ENCODE peak calls at places on chromosomes 4 and X, in ten cellular contexts. O is mesenchymal stem cell; C is adrenal gland; A is heart right ventricle; F is colonic mucosa; Z is left ventricle myocardium inferior; I is CD4-positive, CD25-positive, alpha-beta regulatory T cell; W is DND-41; D is hepatocyte; E is CD8-positive, alpha-beta memory T cell. X is an unnamed sample.

GRCh38 chr4:86054676-86055075 is 305.2 kb downstream of the MAPK10 start:
- DNase-seq in O (no peak), C (no peak), A (no peak), F (no peak), Z (no peak), I (no peak), W (no peak), D (no peak), E (no peak), X (no peak)

GRCh38 chr4:169404959-169405358 is 134.2 kb upstream of the SH3RF1 start:
- DNase-seq in O (peak; percentile 10), C (no peak), A (no peak), F (no peak), Z (no peak), I (no peak), W (no peak), D (no peak), E (no peak), X (no peak)

GRCh38 chrX:119410854-119411253 is 11.7 kb downstream of the SLC25A43 start:
- DNase-seq in O (no peak), C (no peak), A (no peak), F (no peak), Z (no peak), I (no peak), W (no peak), D (no peak), E (no peak), X (no peak)

GRCh38 chr4:76276813-76277212 is 25.3 kb downstream of the FAM47E start:
- DNase-seq in O (no peak), C (no peak), A (no peak), F (no peak), Z (no peak), I (no peak), W (no peak), D (no peak), E (no peak), X (no peak)

GRCh38 chrX:9379697-9380551 is 84.9 kb upstream of the TBL1X start:
- DNase-seq in O (peak; percentile 38), C (no peak), A (no peak), F (peak; percentile 62), Z (no peak), I (peak; percentile 50), W (peak; percentile 12), D (peak; percentile 33), E (no peak), X (no peak)

GRCh38 chrX:140502491-140503229 is 2.2 kb downstream of the SOX3 start:
- DNase-seq in O (no peak), C (peak; percentile 1), A (no peak), F (no peak), Z (no peak), I (no peak), W (no peak), D (no peak), E (no peak), X (peak; percentile 53)

GRCh38 chr4:8125526-8126056 is 33.0 kb downstream of the ABLIM2 start:
- DNase-seq in O (no peak), C (no peak), A (no peak), F (no peak), Z (no peak), I (no peak), W (no peak), D (no peak), E (no peak), X (peak; percentile 29)

GRCh38 chrX:125132274-125132673 is 187.4 kb upstream of the TEX13C start:
- DNase-seq in O (no peak), C (no peak), A (no peak), F (no peak), Z (no peak), I (peak; percentile 36), W (no peak), D (peak; percentile 11), E (no peak), X (no peak)

GRCh38 chrX:65463550-65463949 is 71.0 kb downstream of the LAS1L start:
- DNase-seq in O (peak; percentile 6), C (no peak), A (no peak), F (no peak), Z (no peak), I (no peak), W (no peak), D (no peak), E (no peak), X (no peak)
- H3K4me3 ChIP-seq in O (no peak overlapping the region), C (no peak overlapping the region), A (no peak overlapping the region), F (no peak overlapping the region), Z (no peak overlapping the region), I (no peak overlapping the region), W (no peak overlapping the region), D (no peak overlapping the region), E (no peak overlapping the region), X (no peak overlapping the region)

GRCh38 chr4:80196259-80197131 is 808 bp upstream of the PRDM8 start:
- DNase-seq in O (peak; percentile 21), C (no peak), A (no peak), F (no peak), Z (no peak), I (no peak), W (no peak), D (no peak), E (no peak), X (no peak)

GRCh38 chr4:80197132-80197573 is at the start of gene PRDM8:
- DNase-seq in O (peak; percentile 39), C (no peak), A (no peak), F (no peak), Z (no peak), I (peak; percentile 18), W (no peak), D (no peak), E (no peak), X (peak; percentile 61)

GRCh38 chr4:80197601-80198444 is 520 bp downstream of the PRDM8 start:
- DNase-seq in O (peak; percentile 49), C (no peak), A (no peak), F (no peak), Z (no peak), I (no peak), W (no peak), D (no peak), E (no peak), X (no peak)

GRCh38 chr4:80192937-80193336 is 4.4 kb upstream of the PRDM8 start:
- DNase-seq in O (peak; percentile 68), C (no peak), A (no peak), F (no peak), Z (no peak), I (no peak), W (no peak), D (no peak), E (no peak), X (no peak)

DNA sequence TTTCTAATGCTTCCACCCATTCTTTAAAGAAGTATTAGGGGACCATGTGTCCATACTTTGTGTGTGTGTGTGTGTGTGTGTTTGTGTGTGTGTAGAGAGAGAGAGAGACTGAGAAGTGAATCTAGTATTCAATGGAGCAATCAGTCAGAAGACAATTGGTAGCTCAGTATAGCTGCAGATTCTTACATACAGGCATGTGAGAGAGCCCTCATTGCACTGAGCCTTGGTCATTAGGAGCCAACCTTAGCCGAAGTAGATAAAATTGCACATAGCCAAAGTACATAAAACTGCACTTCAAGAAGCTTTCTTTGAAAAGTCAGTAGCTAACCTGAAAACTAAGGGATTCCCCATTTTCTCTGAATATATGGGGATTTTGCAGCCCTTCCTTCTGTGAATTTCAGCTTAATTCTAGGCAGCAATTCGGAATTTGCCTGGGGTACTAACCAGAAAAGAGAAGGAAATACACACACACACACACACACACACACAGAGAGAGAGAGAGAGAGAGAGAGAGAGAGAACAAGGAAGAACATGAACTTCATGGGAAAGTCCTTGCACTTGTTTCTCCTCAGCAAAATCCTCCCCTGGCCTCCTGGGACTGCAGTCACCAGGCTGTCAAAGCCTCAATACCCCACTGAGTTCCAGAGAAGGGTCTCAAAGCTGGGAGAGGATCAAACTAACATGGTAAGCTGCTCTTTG is 1.7 kb upstream of the PRDM8 start:
- DNase-seq in O (no peak), C (no peak), A (no peak), F (no peak), Z (no peak), I (no peak), W (no peak), D (no peak), E (no peak), X (no peak)
- H3K27me3 ChIP-seq in O (no peaks in the 10 kb centered on the region), C (peaks cover 31% of the 10 kb centered on the region), A (peaks cover 79% of the 10 kb centered on the region), F (peaks cover 19% of the 10 kb centered on the region), Z (peaks cover 98% of the 10 kb centered on the region), I (no peaks in the 10 kb centered on the region), W (no peaks in the 10 kb centered on the region), D (peaks cover 99% of the 10 kb centered on the region), E (no peaks in the 10 kb centered on the region), X (peaks cover 5% of the 10 kb centered on the region)

DNA sequence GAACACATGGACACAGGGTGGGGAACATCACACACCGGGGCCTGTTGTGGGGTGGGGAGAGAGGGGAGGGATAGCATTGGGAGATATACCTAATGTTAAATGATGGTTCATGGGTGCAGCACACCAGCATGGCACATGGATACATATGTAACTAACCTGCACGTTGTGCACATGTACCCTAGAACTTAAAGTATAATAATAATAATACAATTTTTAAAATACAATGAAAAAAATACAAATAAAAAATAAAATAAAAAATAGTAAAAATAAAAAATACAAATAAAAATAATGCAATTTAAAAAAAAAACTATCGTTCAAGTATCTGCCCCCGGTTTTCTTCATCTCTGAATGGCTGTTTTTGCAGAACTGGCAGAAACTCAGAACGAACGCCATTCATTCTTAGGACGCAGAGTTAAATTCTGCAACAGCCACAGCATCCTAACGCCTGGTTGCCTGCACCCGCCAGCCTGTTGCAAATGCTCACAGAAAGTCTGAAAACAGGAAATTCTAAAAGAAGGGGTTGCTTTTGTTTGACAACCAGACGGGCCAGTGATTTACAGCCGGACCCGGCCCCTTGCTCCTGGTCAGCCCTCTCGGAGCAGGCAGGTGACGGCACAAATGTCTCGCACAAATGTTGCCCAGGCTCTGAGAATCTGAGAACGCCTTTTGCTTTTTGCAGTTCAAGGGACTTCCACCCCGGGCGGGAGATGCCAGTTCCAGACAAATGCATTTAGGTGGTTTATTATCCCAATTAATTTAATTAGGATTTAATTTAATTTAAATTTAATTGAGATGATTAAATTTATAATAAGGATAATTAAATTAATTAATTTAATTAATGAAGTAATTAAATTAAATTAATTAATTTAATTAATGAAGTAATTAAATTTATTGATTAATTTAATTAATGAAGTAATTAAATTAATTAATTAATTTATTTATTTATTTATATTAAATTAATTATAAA is 47.8 kb downstream of the CRLF2 start:
- DNase-seq in O (peak; percentile 3), C (peak; percentile 23), A (no peak), F (no peak), Z (no peak), I (peak; percentile 33), W (no peak), D (peak; percentile 4), E (peak; percentile 17), X (peak; percentile 47)
- H3K4me3 ChIP-seq in O (no peak overlapping the region), C (no peak overlapping the region), A (no peak overlapping the region), F (no peak overlapping the region), Z (no peak overlapping the region), I (no peak overlapping the region), W (no peak overlapping the region), D (no peak overlapping the region), E (no peak overlapping the region), X (no peak overlapping the region)

DNA sequence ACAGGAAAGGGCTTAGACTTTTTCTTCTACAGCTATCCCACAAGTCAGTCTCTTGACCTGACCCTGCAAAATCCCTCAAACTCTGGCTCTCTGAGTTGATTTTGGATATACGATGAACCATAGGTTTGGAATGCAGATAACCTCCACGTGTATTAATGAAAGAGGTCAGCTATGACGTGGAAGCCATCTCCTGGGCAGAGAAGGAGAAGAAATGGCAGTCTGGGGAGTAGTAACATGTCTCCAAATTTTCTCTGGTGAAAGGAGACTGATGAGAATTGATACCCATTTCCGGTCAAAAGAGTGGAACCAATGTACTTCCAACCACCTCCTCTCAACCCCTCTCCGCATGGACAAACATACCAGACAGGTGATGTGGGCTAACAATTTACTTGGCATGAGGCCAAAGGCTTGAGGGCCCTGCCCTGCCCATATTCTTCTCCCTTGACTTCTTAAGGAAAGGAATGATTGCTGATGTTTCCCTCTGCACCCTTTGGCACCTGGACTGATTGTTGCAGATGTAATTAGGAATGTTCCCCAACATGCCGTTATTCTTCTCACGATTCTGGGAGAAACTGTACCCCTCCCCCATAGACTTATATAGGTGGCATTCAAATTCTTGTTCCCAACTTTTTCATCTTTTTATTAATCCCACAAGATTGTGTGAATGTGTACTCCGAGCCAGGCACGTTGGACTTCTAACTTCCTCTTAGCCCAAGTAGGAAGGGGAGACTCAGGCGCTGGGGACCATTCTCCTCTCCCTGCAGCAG is 580 bp upstream of the PLS3 start:
- DNase-seq in O (peak; percentile 23), C (no peak), A (no peak), F (peak; percentile 24), Z (no peak), I (no peak), W (no peak), D (peak; percentile 79), E (no peak), X (no peak)
- H3K27me3 ChIP-seq in O (peaks cover 33% of the 10 kb centered on the region), C (peaks cover 28% of the 10 kb centered on the region), A (no peaks in the 10 kb centered on the region), F (peaks cover 27% of the 10 kb centered on the region), Z (no peaks in the 10 kb centered on the region), I (peaks cover 6% of the 10 kb centered on the region), W (no peaks in the 10 kb centered on the region), D (no peaks in the 10 kb centered on the region), E (no peaks in the 10 kb centered on the region), X (no peaks in the 10 kb centered on the region)